ENCODE peak calls at places on chromosomes 11 and 22, in seven cellular contexts. O is stimulated activated CD4-positive, alpha-beta T cell treated with anti-CD3 and anti-CD28 coated beads, Interleukin-12 subunit alpha, Interleukin-12 subunit beta, amount 100 ng/mL, for 24 hours; N is IMR-90; F is NCI-H1092 treated with DMSO at 0.1 percent for 48 hours; G is GM23338; Z is MV-4-11; U is GM10248. I is an unnamed sample.

GRCh38 chr11:70912226-70912840 is 340.0 kb downstream of the SHANK2 start:
- DNase-seq in G (no peak), F (peak), Z (peak), N (peak), O (no peak), U (no peak), I (peak)

GRCh38 chr11:61009392-61010275 is 38.2 kb downstream of the CD6 start:
- DNase-seq in F (no peak), U (no peak), Z (no peak), G (no peak), O (no peak), N (no peak), I (no peak)

GRCh38 chr11:106224172-106224571 is 146.7 kb downstream of the AASDHPPT start:
- DNase-seq in O (no peak), F (no peak), G (no peak), Z (no peak), U (no peak), N (no peak), I (no peak)

GRCh38 chr11:68329993-68330699 is 17.8 kb downstream of the LRP5 start:
- DNase-seq in U (no peak), N (peak), G (peak), O (no peak), Z (no peak), F (no peak), I (no peak)

GRCh38 chr11:94910779-94911178 is 62.6 kb downstream of the CWC15 start:
- DNase-seq in F (no peak), Z (no peak), G (no peak), U (no peak), N (peak), O (no peak), I (no peak)

GRCh38 chr11:119433369-119433749 is 10.4 kb upstream of the THY1 start:
- DNase-seq in O (no peak), G (no peak), U (no peak), N (peak), Z (no peak), F (no peak), I (peak)

GRCh38 chr11:74037309-74037708 is 28.4 kb upstream of the UCP3 start:
- DNase-seq in G (no peak), N (peak), F (no peak), U (no peak), Z (no peak), O (no peak), I (no peak)

GRCh38 chr11:9855579-9856260 is 191.8 kb downstream of the SWAP70 start:
- DNase-seq in O (no peak), N (peak), G (no peak), F (no peak), U (no peak), Z (no peak), I (no peak)

GRCh38 chr11:19474954-19475811 is 234.4 kb upstream of the E2F8 start:
- DNase-seq in Z (no peak), O (no peak), F (peak), U (peak), N (no peak), G (no peak), I (no peak)

GRCh38 chr22:47111626-47112373 is 349.4 kb downstream of the TBC1D22A start:
- DNase-seq in G (no peak), N (no peak), Z (no peak), U (no peak), O (no peak), F (no peak), I (no peak)

GRCh38 chr11:17588166-17588565 is 41.1 kb downstream of the OTOG start:
- DNase-seq in O (no peak), N (no peak), U (no peak), F (no peak), G (no peak), Z (no peak), I (no peak)

GRCh38 chr11:44980533-44981427 is 30.1 kb upstream of the TP53I11 start:
- DNase-seq in G (no peak), Z (no peak), N (no peak), U (no peak), O (no peak), F (no peak), I (no peak)

GRCh38 chr11:123493393-123494063 is 63.5 kb downstream of the GRAMD1B start:
- DNase-seq in F (no peak), N (no peak), G (peak), U (no peak), Z (no peak), O (no peak), I (no peak)

GRCh38 chr11:114340311-114341131 is 44.3 kb downstream of the NNMT start:
- DNase-seq in G (peak), N (peak), O (no peak), F (peak), U (no peak), Z (peak), I (peak)

GRCh38 chr11:110830344-110831141 is 118.3 kb upstream of the ARHGAP20 start:
- DNase-seq in Z (no peak), U (no peak), N (peak), F (no peak), G (peak), O (no peak), I (no peak)

GRCh38 chr11:57345555-57346151 is 7.5 kb downstream of the P2RX3 start:
- DNase-seq in G (peak), U (peak), F (peak), Z (peak), O (peak), N (peak), I (peak)